ENCODE peak calls at places on chromosomes 1 and 21, in eight cellular contexts. X, K, L, T, M, P, J and V are unnamed samples.

GRCh38 chr1:209335090-209335692 is 248.3 kb upstream of the CAMK1G start:
- DNase-seq in X (no peak), J (no peak), T (no peak), K (no peak), P (peak), M (peak), L (peak), V (no peak)

GRCh38 chr1:160097911-160098851 is at the start of gene IGSF8:
- DNase-seq in T (peak), M (peak), K (peak), X (peak), J (peak), P (peak), L (peak), V (peak)

GRCh38 chr1:223019236-223019635 is 123.8 kb downstream of the TLR5 start:
- DNase-seq in P (no peak), L (no peak), M (no peak), T (no peak), X (no peak), J (no peak), K (no peak), V (no peak)

GRCh38 chr1:99814373-99814900 is 35.7 kb upstream of the AGL start:
- DNase-seq in L (no peak), K (no peak), T (no peak), X (no peak), P (no peak), J (no peak), M (no peak), V (no peak)

GRCh38 chr1:161193561-161194235 is 5.2 kb downstream of the ADAMTS4 start:
- DNase-seq in J (no peak), M (no peak), X (no peak), L (no peak), T (no peak), P (no peak), K (no peak), V (no peak)

GRCh38 chr1:204044448-204044847 is 28.5 kb upstream of the SOX13 start:
- DNase-seq in L (no peak), T (no peak), P (no peak), J (no peak), M (no peak), K (no peak), X (no peak), V (no peak)

GRCh38 chr1:94036721-94037120 is 84.2 kb downstream of the ABCA4 start:
- DNase-seq in K (no peak), P (peak), T (no peak), M (no peak), L (no peak), X (no peak), J (no peak), V (no peak)

GRCh38 chr1:94079991-94080388 is 41.0 kb downstream of the ABCA4 start:
- DNase-seq in T (no peak), J (no peak), L (no peak), P (no peak), M (no peak), K (no peak), X (no peak), V (no peak)

GRCh38 chr1:89842547-89843278 is 21.9 kb downstream of the LRRC8D start:
- DNase-seq in X (no peak), P (peak), L (peak), K (no peak), T (no peak), J (no peak), M (no peak), V (no peak)

GRCh38 chr1:24641646-24642151 is 1.4 kb upstream of the SRRM1 start:
- DNase-seq in P (peak), L (no peak), X (no peak), J (no peak), K (no peak), M (peak), T (no peak), V (no peak)

GRCh38 chr1:153790282-153790995 is 15.2 kb downstream of the SLC27A3 start:
- DNase-seq in L (peak), P (peak), T (no peak), K (no peak), X (no peak), M (no peak), J (peak), V (no peak)

GRCh38 chr1:90607736-90608135 is 109.4 kb downstream of the BARHL2 start:
- DNase-seq in M (no peak), X (no peak), L (no peak), T (no peak), K (no peak), J (no peak), P (no peak), V (no peak)

GRCh38 chr21:35859677-35860076 is 200.6 kb downstream of the SETD4 start:
- DNase-seq in L (no peak), J (no peak), P (no peak), M (no peak), T (no peak), K (no peak), X (no peak), V (no peak)

GRCh38 chr1:239805888-239806772 is 285.6 kb upstream of the FMN2 start:
- DNase-seq in X (no peak), L (no peak), P (no peak), T (no peak), M (no peak), J (no peak), K (no peak), V (no peak)

GRCh38 chr1:109277434-109278204 is 5.3 kb downstream of the PSRC1 start:
- DNase-seq in T (peak), P (peak), K (peak), L (peak), J (peak), M (peak), X (peak), V (peak)

GRCh38 chr1:39990428-39990827 is 35.5 kb downstream of the MFSD2A start:
- DNase-seq in P (no peak), T (no peak), M (no peak), K (no peak), L (no peak), X (no peak), J (no peak), V (no peak)

GRCh38 chr1:82377201-82377884 is 576.6 kb downstream of the ADGRL2 start:
- DNase-seq in P (no peak), T (no peak), L (peak), X (no peak), J (no peak), K (no peak), M (peak), V (no peak)

GRCh38 chr1:209988706-209989105 is 50.7 kb downstream of the SYT14 start:
- DNase-seq in P (no peak), X (no peak), L (no peak), T (no peak), J (no peak), K (no peak), M (no peak), V (no peak)

GRCh38 chr1:230770317-230770716 is 23.1 kb downstream of the CAPN9 start:
- DNase-seq in K (no peak), M (no peak), X (no peak), P (no peak), J (no peak), L (no peak), T (no peak), V (no peak)

GRCh38 chr1:113677250-113678158 is 81.8 kb downstream of the PHTF1 start:
- DNase-seq in J (no peak), X (no peak), M (peak), K (no peak), L (peak), P (peak), T (no peak), V (no peak)

GRCh38 chr1:111448482-111448917 is 556 bp downstream of the WDR77 start:
- DNase-seq in P (no peak), J (peak), T (peak), K (no peak), L (no peak), M (peak), X (no peak), V (no peak)

GRCh38 chr1:15220825-15221431 is 26.1 kb upstream of the FHAD1 start:
- DNase-seq in M (no peak), L (no peak), K (no peak), T (no peak), P (peak), J (no peak), X (no peak), V (no peak)

GRCh38 chr21:45768011-45768740 is 124.7 kb downstream of the PCBP3 start:
- DNase-seq in L (peak), T (no peak), J (no peak), X (no peak), P (peak), M (no peak), K (no peak), V (no peak)

GRCh38 chr1:42807056-42807668 is 9.8 kb upstream of the ERMAP start:
- DNase-seq in L (no peak), T (no peak), M (no peak), K (no peak), J (no peak), X (no peak), P (no peak), V (no peak)